ENCODE peak calls at places on chromosomes 3 and 15, in six cellular contexts. K, Z, P, C, X and U are unnamed samples.

GRCh38 chr3:116000315-116000714 is 377.0 kb downstream of the GAP43 start:
- DNase-seq in K (no peak), Z (no peak), P (no peak), C (no peak), X (peak), U (no peak)

GRCh38 chr15:70589221-70589620 is 174.1 kb downstream of the UACA start:
- DNase-seq in K (no peak), Z (no peak), P (no peak), C (no peak), X (peak), U (no peak)

GRCh38 chr15:75732206-75732808 is 19.7 kb upstream of the CSPG4 start:
- DNase-seq in K (no peak), Z (no peak), P (no peak), C (no peak), X (no peak), U (no peak)

GRCh38 chr3:73485877-73486311 is 138.8 kb downstream of the PDZRN3 start:
- DNase-seq in K (no peak), Z (no peak), P (no peak), C (no peak), X (no peak), U (no peak)

GRCh38 chr3:183968846-183969245 is 48.8 kb downstream of the ABCC5 start:
- DNase-seq in K (no peak), Z (no peak), P (no peak), C (no peak), X (no peak), U (no peak)

GRCh38 chr3:55180936-55181535 is 253.2 kb upstream of the LRTM1 start:
- DNase-seq in K (no peak), Z (no peak), P (no peak), C (peak), X (no peak), U (peak)

GRCh38 chr3:23421811-23422510 is 218.8 kb downstream of the UBE2E2 start:
- DNase-seq in K (no peak), Z (no peak), P (no peak), C (no peak), X (no peak), U (no peak)

GRCh38 chr15:32706704-32707103 is 11.1 kb upstream of the GREM1 start:
- DNase-seq in K (no peak), Z (no peak), P (no peak), C (no peak), X (peak), U (no peak)

GRCh38 chr15:85932391-85932790 is 137.7 kb upstream of the KLHL25 start:
- DNase-seq in K (no peak), Z (no peak), P (no peak), C (no peak), X (no peak), U (no peak)

GRCh38 chr3:129016366-129016724 is 15.2 kb downstream of the EFCC1 start:
- DNase-seq in K (no peak), Z (peak), P (no peak), C (no peak), X (no peak), U (no peak)

GRCh38 chr3:123150449-123150954 is 51.2 kb upstream of the SEC22A start:
- DNase-seq in K (no peak), Z (no peak), P (no peak), C (no peak), X (no peak), U (no peak)

GRCh38 chr15:72584006-72584405 is 70.5 kb upstream of the GOLGA6B start:
- DNase-seq in K (no peak), Z (no peak), P (no peak), C (peak), X (peak), U (no peak)

GRCh38 chr3:139745831-139746230 is 68.1 kb upstream of the NMNAT3 start:
- DNase-seq in K (no peak), Z (no peak), P (no peak), C (no peak), X (peak), U (no peak)

GRCh38 chr15:38076806-38077205 is 142.4 kb downstream of the TMCO5A start:
- DNase-seq in K (no peak), Z (no peak), P (no peak), C (peak), X (no peak), U (no peak)

GRCh38 chr3:69770976-69771634 is 31.8 kb downstream of the MITF start:
- DNase-seq in K (no peak), Z (no peak), P (no peak), C (no peak), X (peak), U (no peak)

GRCh38 chr3:32401541-32402052 is 9.9 kb downstream of the CMTM7 start:
- DNase-seq in K (peak), Z (peak), P (peak), C (peak), X (peak), U (peak)

GRCh38 chr3:116057403-116058006 is 387.8 kb downstream of the LSAMP start:
- DNase-seq in K (no peak), Z (no peak), P (no peak), C (no peak), X (peak), U (no peak)

GRCh38 chr3:4990061-4990460 is 10.8 kb downstream of the BHLHE40 start:
- DNase-seq in K (no peak), Z (no peak), P (no peak), C (no peak), X (no peak), U (no peak)

GRCh38 chr3:165805834-165806561 is 31.2 kb downstream of the BCHE start:
- DNase-seq in K (no peak), Z (no peak), P (no peak), C (no peak), X (no peak), U (no peak)

GRCh38 chr3:151838574-151839312 is 24.8 kb downstream of the AADAC start:
- DNase-seq in K (peak), Z (no peak), P (peak), C (peak), X (peak), U (peak)

GRCh38 chr3:138911621-138912020 is 35.3 kb downstream of the FOXL2 start:
- DNase-seq in K (no peak), Z (no peak), P (no peak), C (no peak), X (no peak), U (no peak)

GRCh38 chr3:54120657-54121403 is 1.5 kb upstream of the CACNA2D3 start:
- DNase-seq in K (no peak), Z (no peak), P (peak), C (peak), X (peak), U (no peak)

GRCh38 chr3:187678869-187679268 is 8.7 kb upstream of the SST start:
- DNase-seq in K (peak), Z (no peak), P (peak), C (peak), X (peak), U (peak)

GRCh38 chr3:24493951-24494615 is 567 bp downstream of the THRB start:
- DNase-seq in K (peak), Z (no peak), P (peak), C (peak), X (peak), U (peak)

GRCh38 chr3:187066228-187066995 is 72.9 kb downstream of the RPL39L start:
- DNase-seq in K (no peak), Z (peak), P (no peak), C (peak), X (peak), U (peak)

GRCh38 chr15:59501531-59502113 is 63.6 kb downstream of the FAM81A start:
- DNase-seq in K (no peak), Z (no peak), P (no peak), C (peak), X (peak), U (peak)